ENCODE peak calls at places on chromosomes 13 and 19, in ten cellular contexts. One of them, this sample, is unnamed.
A peak's percentile ranks its signal among the peaks of the same experiment; 100 is the strongest.

GRCh38 chr13:35343417-35343816 is 133.1 kb downstream of the MAB21L1 start:
- DNase-seq in NCI-H1436: no peak
- DNase-seq in NCI-H2107: no peak
- DNase-seq in pancreas: no peak
- DNase-seq in NCI-H1105 treated with DMSO at 0.1 percent for 48 hours: no peak
- DNase-seq in DMS 273 treated with DMSO at 0.1 percent for 48 hours: no peak
- DNase-seq in fibroblast of the aortic adventitia: no peak
- DNase-seq in aorta: no peak
- DNase-seq in smooth muscle cell of the brain vasculature: no peak
- DNase-seq in frontal cortex: no peak
- DNase-seq in this sample: no peak

GRCh38 chr13:44107357-44108121 is 227.8 kb downstream of the LACC1 start:
- DNase-seq in fibroblast of the aortic adventitia: no peak
- DNase-seq in frontal cortex: no peak
- DNase-seq in NCI-H1105 treated with DMSO at 0.1 percent for 48 hours: no peak
- DNase-seq in aorta: no peak
- DNase-seq in DMS 273 treated with DMSO at 0.1 percent for 48 hours: no peak
- DNase-seq in smooth muscle cell of the brain vasculature: no peak
- DNase-seq in NCI-H1436: no peak
- DNase-seq in pancreas: no peak
- DNase-seq in NCI-H2107: no peak
- DNase-seq in this sample: no peak

GRCh38 chr13:62320129-62320724 is 904.6 kb upstream of the PCDH20 start:
- DNase-seq in fibroblast of the aortic adventitia: peak; percentile 5
- DNase-seq in DMS 273 treated with DMSO at 0.1 percent for 48 hours: no peak
- DNase-seq in aorta: no peak
- DNase-seq in NCI-H1105 treated with DMSO at 0.1 percent for 48 hours: peak; percentile 87
- DNase-seq in NCI-H2107: peak; percentile 10
- DNase-seq in frontal cortex: peak; percentile 5
- DNase-seq in NCI-H1436: peak; percentile 14
- DNase-seq in smooth muscle cell of the brain vasculature: peak; percentile 24
- DNase-seq in pancreas: no peak
- DNase-seq in this sample: no peak

GRCh38 chr13:19845758-19846157 is 17.7 kb downstream of the ZMYM5 start:
- DNase-seq in NCI-H1436: no peak
- DNase-seq in frontal cortex: no peak
- DNase-seq in pancreas: no peak
- DNase-seq in aorta: no peak
- DNase-seq in NCI-H2107: no peak
- DNase-seq in smooth muscle cell of the brain vasculature: peak; percentile 80
- DNase-seq in NCI-H1105 treated with DMSO at 0.1 percent for 48 hours: no peak
- DNase-seq in DMS 273 treated with DMSO at 0.1 percent for 48 hours: no peak
- DNase-seq in fibroblast of the aortic adventitia: peak; percentile 99
- DNase-seq in this sample: no peak

GRCh38 chr13:34667356-34668218 is 274.5 kb upstream of the NBEA start:
- DNase-seq in aorta: no peak
- DNase-seq in frontal cortex: no peak
- DNase-seq in pancreas: no peak
- DNase-seq in NCI-H2107: no peak
- DNase-seq in NCI-H1436: no peak
- DNase-seq in DMS 273 treated with DMSO at 0.1 percent for 48 hours: no peak
- DNase-seq in smooth muscle cell of the brain vasculature: no peak
- DNase-seq in fibroblast of the aortic adventitia: no peak
- DNase-seq in NCI-H1105 treated with DMSO at 0.1 percent for 48 hours: no peak
- DNase-seq in this sample: no peak

GRCh38 chr13:42681394-42681793 is 100.0 kb upstream of the FAM216B start:
- DNase-seq in NCI-H1105 treated with DMSO at 0.1 percent for 48 hours: no peak
- DNase-seq in NCI-H2107: no peak
- DNase-seq in DMS 273 treated with DMSO at 0.1 percent for 48 hours: no peak
- DNase-seq in smooth muscle cell of the brain vasculature: no peak
- DNase-seq in NCI-H1436: no peak
- DNase-seq in frontal cortex: no peak
- DNase-seq in fibroblast of the aortic adventitia: no peak
- DNase-seq in aorta: no peak
- DNase-seq in pancreas: no peak
- DNase-seq in this sample: no peak

GRCh38 chr19:55232284-55232597 is 3.7 kb upstream of the TMEM86B start:
- DNase-seq in NCI-H1436: no peak
- DNase-seq in aorta: peak; percentile 65
- DNase-seq in smooth muscle cell of the brain vasculature: no peak
- DNase-seq in fibroblast of the aortic adventitia: no peak
- DNase-seq in frontal cortex: no peak
- DNase-seq in DMS 273 treated with DMSO at 0.1 percent for 48 hours: no peak
- DNase-seq in NCI-H2107: no peak
- DNase-seq in NCI-H1105 treated with DMSO at 0.1 percent for 48 hours: no peak
- DNase-seq in pancreas: no peak
- DNase-seq in this sample: no peak

GRCh38 chr19:17202713-17203112 is 12.4 kb upstream of the USE1 start:
- DNase-seq in pancreas: no peak
- DNase-seq in fibroblast of the aortic adventitia: no peak
- DNase-seq in smooth muscle cell of the brain vasculature: no peak
- DNase-seq in NCI-H2107: no peak
- DNase-seq in aorta: no peak
- DNase-seq in NCI-H1105 treated with DMSO at 0.1 percent for 48 hours: no peak
- DNase-seq in frontal cortex: no peak
- DNase-seq in DMS 273 treated with DMSO at 0.1 percent for 48 hours: no peak
- DNase-seq in NCI-H1436: no peak
- DNase-seq in this sample: no peak

GRCh38 chr13:53201454-53202225 is 173.0 kb downstream of the OLFM4 start:
- DNase-seq in smooth muscle cell of the brain vasculature: no peak
- DNase-seq in NCI-H1436: no peak
- DNase-seq in frontal cortex: no peak
- DNase-seq in fibroblast of the aortic adventitia: no peak
- DNase-seq in DMS 273 treated with DMSO at 0.1 percent for 48 hours: no peak
- DNase-seq in NCI-H1105 treated with DMSO at 0.1 percent for 48 hours: no peak
- DNase-seq in aorta: no peak
- DNase-seq in pancreas: peak; percentile 80
- DNase-seq in NCI-H2107: no peak
- DNase-seq in this sample: peak; percentile 93

GRCh38 chr13:76939215-76939614 is 9.1 kb upstream of the ACOD1 start:
- DNase-seq in aorta: no peak
- DNase-seq in NCI-H1436: no peak
- DNase-seq in NCI-H2107: no peak
- DNase-seq in fibroblast of the aortic adventitia: peak; percentile 29
- DNase-seq in smooth muscle cell of the brain vasculature: no peak
- DNase-seq in pancreas: no peak
- DNase-seq in NCI-H1105 treated with DMSO at 0.1 percent for 48 hours: no peak
- DNase-seq in DMS 273 treated with DMSO at 0.1 percent for 48 hours: no peak
- DNase-seq in frontal cortex: no peak
- DNase-seq in this sample: no peak

GRCh38 chr13:46207828-46208227 is 3.9 kb upstream of the LRRC63 start:
- DNase-seq in smooth muscle cell of the brain vasculature: no peak
- DNase-seq in NCI-H1105 treated with DMSO at 0.1 percent for 48 hours: no peak
- DNase-seq in frontal cortex: no peak
- DNase-seq in pancreas: no peak
- DNase-seq in aorta: no peak
- DNase-seq in DMS 273 treated with DMSO at 0.1 percent for 48 hours: no peak
- DNase-seq in NCI-H1436: no peak
- DNase-seq in NCI-H2107: no peak
- DNase-seq in fibroblast of the aortic adventitia: no peak
- DNase-seq in this sample: no peak

GRCh38 chr13:22765566-22765965 is 415.2 kb upstream of the SGCG start:
- DNase-seq in aorta: no peak
- DNase-seq in smooth muscle cell of the brain vasculature: no peak
- DNase-seq in fibroblast of the aortic adventitia: no peak
- DNase-seq in pancreas: no peak
- DNase-seq in DMS 273 treated with DMSO at 0.1 percent for 48 hours: no peak
- DNase-seq in frontal cortex: no peak
- DNase-seq in NCI-H1105 treated with DMSO at 0.1 percent for 48 hours: no peak
- DNase-seq in NCI-H1436: no peak
- DNase-seq in NCI-H2107: no peak
- DNase-seq in this sample: no peak

GRCh38 chr19:33905937-33906577 is 109.4 kb downstream of the KCTD15 start:
- DNase-seq in aorta: peak; percentile 89
- DNase-seq in NCI-H2107: no peak
- DNase-seq in frontal cortex: peak; percentile 57
- DNase-seq in smooth muscle cell of the brain vasculature: no peak
- DNase-seq in DMS 273 treated with DMSO at 0.1 percent for 48 hours: no peak
- DNase-seq in fibroblast of the aortic adventitia: no peak
- DNase-seq in NCI-H1105 treated with DMSO at 0.1 percent for 48 hours: no peak
- DNase-seq in NCI-H1436: no peak
- DNase-seq in pancreas: peak; percentile 92
- DNase-seq in this sample: no peak

GRCh38 chr13:66805657-66806056 is 424.5 kb downstream of the PCDH9 start:
- DNase-seq in smooth muscle cell of the brain vasculature: no peak
- DNase-seq in DMS 273 treated with DMSO at 0.1 percent for 48 hours: no peak
- DNase-seq in frontal cortex: no peak
- DNase-seq in NCI-H2107: no peak
- DNase-seq in aorta: no peak
- DNase-seq in fibroblast of the aortic adventitia: peak; percentile 92
- DNase-seq in NCI-H1436: no peak
- DNase-seq in NCI-H1105 treated with DMSO at 0.1 percent for 48 hours: peak; percentile 45
- DNase-seq in pancreas: no peak
- DNase-seq in this sample: no peak

GRCh38 chr13:98909016-98909415 is 68.8 kb downstream of the DOCK9 start:
- DNase-seq in NCI-H1436: no peak
- DNase-seq in NCI-H2107: no peak
- DNase-seq in fibroblast of the aortic adventitia: peak; percentile 18
- DNase-seq in pancreas: no peak
- DNase-seq in frontal cortex: no peak
- DNase-seq in NCI-H1105 treated with DMSO at 0.1 percent for 48 hours: no peak
- DNase-seq in aorta: no peak
- DNase-seq in DMS 273 treated with DMSO at 0.1 percent for 48 hours: no peak
- DNase-seq in smooth muscle cell of the brain vasculature: no peak
- DNase-seq in this sample: no peak

GRCh38 chr13:38690231-38690630 is 3.4 kb downstream of the FREM2 start:
- DNase-seq in fibroblast of the aortic adventitia: no peak
- DNase-seq in DMS 273 treated with DMSO at 0.1 percent for 48 hours: no peak
- DNase-seq in aorta: no peak
- DNase-seq in NCI-H1105 treated with DMSO at 0.1 percent for 48 hours: no peak
- DNase-seq in NCI-H2107: no peak
- DNase-seq in pancreas: no peak
- DNase-seq in NCI-H1436: no peak
- DNase-seq in frontal cortex: no peak
- DNase-seq in smooth muscle cell of the brain vasculature: no peak
- DNase-seq in this sample: no peak

GRCh38 chr13:97344250-97345175 is 89.5 kb upstream of the RAP2A start:
- DNase-seq in frontal cortex: peak; percentile 41
- DNase-seq in NCI-H2107: no peak
- DNase-seq in smooth muscle cell of the brain vasculature: peak; percentile 33
- DNase-seq in NCI-H1105 treated with DMSO at 0.1 percent for 48 hours: peak; percentile 42
- DNase-seq in aorta: peak; percentile 85
- DNase-seq in NCI-H1436: peak; percentile 63
- DNase-seq in fibroblast of the aortic adventitia: peak; percentile 76
- DNase-seq in DMS 273 treated with DMSO at 0.1 percent for 48 hours: peak; percentile 0
- DNase-seq in pancreas: no peak
- DNase-seq in this sample: no peak

GRCh38 chr19:6091771-6092291 is 18.5 kb downstream of the RFX2 start:
- DNase-seq in DMS 273 treated with DMSO at 0.1 percent for 48 hours: no peak
- DNase-seq in pancreas: no peak
- DNase-seq in fibroblast of the aortic adventitia: peak; percentile 80
- DNase-seq in aorta: no peak
- DNase-seq in NCI-H2107: no peak
- DNase-seq in smooth muscle cell of the brain vasculature: no peak
- DNase-seq in NCI-H1436: no peak
- DNase-seq in NCI-H1105 treated with DMSO at 0.1 percent for 48 hours: no peak
- DNase-seq in frontal cortex: no peak
- DNase-seq in this sample: no peak

GRCh38 chr13:112710855-112711527 is 21.2 kb downstream of the ATP11A start:
- DNase-seq in DMS 273 treated with DMSO at 0.1 percent for 48 hours: no peak
- DNase-seq in NCI-H1105 treated with DMSO at 0.1 percent for 48 hours: no peak
- DNase-seq in aorta: peak; percentile 74
- DNase-seq in pancreas: no peak
- DNase-seq in NCI-H2107: no peak
- DNase-seq in NCI-H1436: no peak
- DNase-seq in fibroblast of the aortic adventitia: no peak
- DNase-seq in smooth muscle cell of the brain vasculature: no peak
- DNase-seq in frontal cortex: no peak
- DNase-seq in this sample: no peak

GRCh38 chr13:43232866-43233265 is 209.5 kb downstream of the DNAJC15 start:
- DNase-seq in pancreas: no peak
- DNase-seq in NCI-H2107: no peak
- DNase-seq in fibroblast of the aortic adventitia: peak; percentile 86
- DNase-seq in smooth muscle cell of the brain vasculature: no peak
- DNase-seq in DMS 273 treated with DMSO at 0.1 percent for 48 hours: peak; percentile 53
- DNase-seq in NCI-H1105 treated with DMSO at 0.1 percent for 48 hours: no peak
- DNase-seq in aorta: no peak
- DNase-seq in frontal cortex: no peak
- DNase-seq in NCI-H1436: no peak
- DNase-seq in this sample: no peak

GRCh38 chr13:112254061-112254818 is 121.9 kb upstream of the SPACA7 start:
- DNase-seq in fibroblast of the aortic adventitia: no peak
- DNase-seq in frontal cortex: no peak
- DNase-seq in smooth muscle cell of the brain vasculature: no peak
- DNase-seq in NCI-H1105 treated with DMSO at 0.1 percent for 48 hours: no peak
- DNase-seq in NCI-H1436: no peak
- DNase-seq in DMS 273 treated with DMSO at 0.1 percent for 48 hours: no peak
- DNase-seq in pancreas: no peak
- DNase-seq in aorta: no peak
- DNase-seq in NCI-H2107: no peak
- DNase-seq in this sample: no peak

GRCh38 chr19:15448778-15449619 is 757 bp downstream of the WIZ start:
- DNase-seq in NCI-H1436: no peak
- DNase-seq in smooth muscle cell of the brain vasculature: no peak
- DNase-seq in frontal cortex: no peak
- DNase-seq in pancreas: peak; percentile 80
- DNase-seq in NCI-H1105 treated with DMSO at 0.1 percent for 48 hours: no peak
- DNase-seq in DMS 273 treated with DMSO at 0.1 percent for 48 hours: no peak
- DNase-seq in aorta: no peak
- DNase-seq in NCI-H2107: no peak
- DNase-seq in fibroblast of the aortic adventitia: peak; percentile 21
- DNase-seq in this sample: no peak

GRCh38 chr13:45875951-45876350 is 24.4 kb upstream of the SIAH3 start:
- DNase-seq in NCI-H1436: no peak
- DNase-seq in frontal cortex: no peak
- DNase-seq in fibroblast of the aortic adventitia: no peak
- DNase-seq in NCI-H2107: no peak
- DNase-seq in DMS 273 treated with DMSO at 0.1 percent for 48 hours: no peak
- DNase-seq in NCI-H1105 treated with DMSO at 0.1 percent for 48 hours: no peak
- DNase-seq in aorta: no peak
- DNase-seq in smooth muscle cell of the brain vasculature: no peak
- DNase-seq in pancreas: no peak
- DNase-seq in this sample: no peak

GRCh38 chr13:33870046-33870668 is 52.2 kb downstream of the RFC3 start:
- DNase-seq in NCI-H2107: no peak
- DNase-seq in aorta: no peak
- DNase-seq in smooth muscle cell of the brain vasculature: no peak
- DNase-seq in pancreas: no peak
- DNase-seq in fibroblast of the aortic adventitia: no peak
- DNase-seq in NCI-H1436: no peak
- DNase-seq in NCI-H1105 treated with DMSO at 0.1 percent for 48 hours: peak; percentile 84
- DNase-seq in frontal cortex: no peak
- DNase-seq in DMS 273 treated with DMSO at 0.1 percent for 48 hours: no peak
- DNase-seq in this sample: no peak

GRCh38 chr19:40529093-40529954 is 47.3 kb upstream of the SHKBP1 start:
- DNase-seq in frontal cortex: peak; percentile 98
- DNase-seq in smooth muscle cell of the brain vasculature: peak; percentile 37
- DNase-seq in pancreas: peak; percentile 95
- DNase-seq in NCI-H1105 treated with DMSO at 0.1 percent for 48 hours: peak; percentile 86
- DNase-seq in NCI-H1436: peak; percentile 95
- DNase-seq in NCI-H2107: peak; percentile 92
- DNase-seq in aorta: peak; percentile 96
- DNase-seq in DMS 273 treated with DMSO at 0.1 percent for 48 hours: peak; percentile 46
- DNase-seq in fibroblast of the aortic adventitia: peak; percentile 71
- DNase-seq in this sample: no peak

GRCh38 chr19:43656436-43656835 is 13.5 kb downstream of the PLAUR start:
- DNase-seq in pancreas: no peak
- DNase-seq in frontal cortex: no peak
- DNase-seq in NCI-H1105 treated with DMSO at 0.1 percent for 48 hours: no peak
- DNase-seq in NCI-H1436: no peak
- DNase-seq in aorta: no peak
- DNase-seq in fibroblast of the aortic adventitia: no peak
- DNase-seq in smooth muscle cell of the brain vasculature: no peak
- DNase-seq in DMS 273 treated with DMSO at 0.1 percent for 48 hours: no peak
- DNase-seq in NCI-H2107: no peak
- DNase-seq in this sample: no peak

GRCh38 chr19:45801603-45802175 is 9.0 kb upstream of the DMWD start:
- DNase-seq in fibroblast of the aortic adventitia: no peak
- DNase-seq in NCI-H1105 treated with DMSO at 0.1 percent for 48 hours: no peak
- DNase-seq in NCI-H1436: no peak
- DNase-seq in aorta: no peak
- DNase-seq in smooth muscle cell of the brain vasculature: no peak
- DNase-seq in pancreas: no peak
- DNase-seq in DMS 273 treated with DMSO at 0.1 percent for 48 hours: no peak
- DNase-seq in NCI-H2107: no peak
- DNase-seq in frontal cortex: no peak
- DNase-seq in this sample: no peak

GRCh38 chr13:101757446-101758039 is 305.1 kb downstream of the ITGBL1 start:
- DNase-seq in smooth muscle cell of the brain vasculature: peak; percentile 15
- DNase-seq in NCI-H1105 treated with DMSO at 0.1 percent for 48 hours: peak; percentile 48
- DNase-seq in pancreas: no peak
- DNase-seq in frontal cortex: peak; percentile 4
- DNase-seq in NCI-H2107: peak; percentile 9
- DNase-seq in aorta: no peak
- DNase-seq in NCI-H1436: peak; percentile 57
- DNase-seq in fibroblast of the aortic adventitia: peak; percentile 71
- DNase-seq in DMS 273 treated with DMSO at 0.1 percent for 48 hours: no peak
- DNase-seq in this sample: no peak

This sample was measured in chondrocyte.